ENCODE peak calls at places on chromosome 5, in four cellular contexts. W is SK-N-SH, X is HepG2, O is K562. U is an unnamed sample.

GRCh38 chr5:143499480-143500114 is 96.1 kb upstream of the NR3C1 start:
- DNase-seq in X (no peak), W (no peak), O (no peak), U (peak; percentile 2)

GRCh38 chr5:34521628-34522290 is 134.4 kb upstream of the RAI14 start:
- DNase-seq in X (peak; percentile 23), W (no peak), O (no peak), U (no peak)

GRCh38 chr5:78959767-78960166 is 25.3 kb downstream of the ARSB start:
- DNase-seq in O (no peak), X (no peak), W (peak; percentile 57), U (no peak)

GRCh38 chr5:77074745-77075144 is 12.3 kb downstream of the ZBED3 start:
- DNase-seq in W (no peak), O (no peak), X (no peak), U (no peak)

GRCh38 chr5:97224112-97224750 is 41.2 kb upstream of the RIOK2 start:
- DNase-seq in W (no peak), O (no peak), X (peak; percentile 12), U (no peak)

GRCh38 chr5:77197840-77198554 is 12.5 kb upstream of the PDE8B start:
- DNase-seq in W (no peak), O (no peak), X (no peak), U (no peak)

GRCh38 chr5:132526290-132526973 is 16.9 kb downstream of the IL5 start:
- DNase-seq in X (peak; percentile 66), O (peak; percentile 71), W (peak; percentile 70), U (peak; percentile 44)

GRCh38 chr5:66987126-66987525 is 209.5 kb downstream of the CD180 start:
- DNase-seq in O (no peak), W (no peak), X (no peak), U (no peak)

GRCh38 chr5:167406503-167406902 is 884.9 kb upstream of the WWC1 start:
- DNase-seq in W (no peak), O (no peak), X (no peak), U (no peak)

GRCh38 chr5:140113180-140113698 is 670 bp upstream of the PURA start:
- DNase-seq in X (no peak), W (peak; percentile 73), O (peak; percentile 61), U (no peak)

GRCh38 chr5:10932426-10932825 is 171.4 kb upstream of the DAP start:
- DNase-seq in O (no peak), X (no peak), W (no peak), U (no peak)

GRCh38 chr5:14410942-14411258 is 170.7 kb upstream of the OTULINL start:
- DNase-seq in O (no peak), W (peak; percentile 82), X (no peak), U (no peak)

GRCh38 chr5:16857635-16858034 is 78.5 kb downstream of the MYO10 start:
- DNase-seq in X (no peak), W (no peak), O (no peak), U (no peak)

GRCh38 chr5:14180437-14180836 is 37.3 kb downstream of the TRIO start:
- DNase-seq in X (no peak), W (no peak), O (no peak), U (no peak)

GRCh38 chr5:143882520-143882919 is 70.6 kb downstream of the HMHB1 start:
- DNase-seq in W (no peak), O (no peak), X (no peak), U (no peak)

GRCh38 chr5:53430618-53431252 is 49.7 kb upstream of the FST start:
- DNase-seq in O (no peak), W (no peak), X (peak; percentile 45), U (peak; percentile 53)

GRCh38 chr5:35974570-35974969 is 16.6 kb downstream of the UGT3A1 start:
- DNase-seq in W (no peak), O (no peak), X (no peak), U (no peak)

GRCh38 chr5:16617272-16617973 is 626 bp upstream of the RETREG1 start:
- DNase-seq in W (peak; percentile 23), O (no peak), X (no peak), U (no peak)

GRCh38 chr5:57435701-57436134 is 46.9 kb downstream of the ACTBL2 start:
- DNase-seq in X (peak; percentile 23), W (no peak), O (no peak), U (peak; percentile 37)

GRCh38 chr5:31328031-31328430 is 134.5 kb downstream of the CDH6 start:
- DNase-seq in O (no peak), X (no peak), W (no peak), U (no peak)

GRCh38 chr5:52134013-52134650 is 653.6 kb upstream of the ITGA1 start:
- DNase-seq in W (peak; percentile 6), X (no peak), O (no peak), U (no peak)

GRCh38 chr5:87787640-87788039 is 374.9 kb upstream of the CCNH start:
- DNase-seq in O (no peak), W (no peak), X (no peak), U (no peak)

GRCh38 chr5:107487056-107487461 is 183.7 kb downstream of the EFNA5 start:
- DNase-seq in X (no peak), O (no peak), W (no peak), U (no peak)

GRCh38 chr5:171673328-171673727 is 112.3 kb upstream of the SMIM23 start:
- DNase-seq in O (no peak), W (peak; percentile 61), X (no peak), U (no peak)

GRCh38 chr5:147554285-147554817 is 44.5 kb upstream of the DPYSL3 start:
- DNase-seq in X (no peak), W (peak; percentile 41), O (no peak), U (no peak)

GRCh38 chr5:180098991-180099732 is 27.6 kb upstream of the RNF130 start:
- DNase-seq in O (no peak), W (no peak), X (no peak), U (no peak)

GRCh38 chr5:9657819-9658218 is 27.7 kb upstream of the TAS2R1 start:
- DNase-seq in X (no peak), W (no peak), O (no peak), U (no peak)

GRCh38 chr5:60633336-60633735 is 66.6 kb downstream of the DEPDC1B start:
- DNase-seq in O (no peak), X (no peak), W (no peak), U (no peak)

GRCh38 chr5:122219767-122220166 is 90.4 kb downstream of the ZNF474 start:
- DNase-seq in X (no peak), O (no peak), W (no peak), U (no peak)

GRCh38 chr5:51382759-51383493 is at the start of gene ISL1:
- DNase-seq in X (no peak), O (no peak), W (peak; percentile 88), U (peak; percentile 57)

GRCh38 chr5:147464211-147464610 is 45.7 kb downstream of the DPYSL3 start:
- DNase-seq in W (no peak), O (no peak), X (peak; percentile 11), U (peak; percentile 19)

GRCh38 chr5:99639905-99640304 is 711.1 kb upstream of the CHD1 start:
- DNase-seq in O (no peak), W (no peak), X (peak; percentile 31), U (no peak)

GRCh38 chr5:11046160-11046559 is 285.1 kb upstream of the DAP start:
- DNase-seq in W (no peak), X (no peak), O (no peak), U (no peak)

GRCh38 chr5:125926172-125926571 is 497.0 kb upstream of the GRAMD2B start:
- DNase-seq in W (no peak), X (no peak), O (no peak), U (no peak)

DNA sequence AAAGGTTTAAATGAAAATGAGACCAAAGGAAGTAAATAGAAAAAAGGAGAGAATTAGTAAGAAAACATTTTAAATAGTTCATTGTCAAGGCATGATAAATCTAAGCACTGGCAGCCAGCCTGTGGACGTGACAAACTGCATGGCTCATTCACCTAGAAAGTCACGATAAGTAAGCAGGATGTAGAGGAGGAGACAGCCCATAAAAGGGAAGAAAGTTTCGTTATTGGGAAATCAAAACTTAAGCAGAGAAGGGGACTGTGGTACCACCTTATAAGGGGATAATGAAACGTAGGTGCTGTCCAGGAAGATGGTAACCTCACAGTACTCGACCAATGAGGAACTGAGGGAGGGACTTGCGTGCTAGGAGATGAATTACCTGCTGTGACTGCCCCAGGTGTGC is 494.5 kb upstream of the GRAMD2B start:
- DNase-seq in W (no peak), O (no peak), X (no peak), U (no peak)
- TF ChIP-seq ELF1 in W (no peak), O (no peak), X (no peak), U (no peak)

DNA sequence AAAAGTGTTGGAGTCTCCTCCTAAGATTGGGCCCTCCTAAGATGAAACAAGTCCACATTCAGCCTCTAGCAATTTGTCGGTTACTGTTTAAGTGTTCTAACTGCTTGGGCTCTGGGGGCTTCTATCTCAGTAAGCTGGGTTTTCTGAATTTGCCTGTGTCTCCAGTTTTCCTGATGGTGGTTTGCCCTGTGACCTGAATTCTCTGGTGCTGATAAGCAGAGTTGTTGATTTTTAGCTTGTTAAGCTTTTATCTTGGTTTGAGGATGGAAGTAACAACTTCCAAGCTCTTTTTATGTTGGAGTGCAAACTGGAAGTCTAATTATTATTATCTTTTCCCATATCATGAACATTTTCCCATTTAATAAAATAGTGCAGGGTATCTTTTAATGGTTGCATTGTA is 30.9 kb downstream of the HSD17B4 start:
- DNase-seq in X (no peak), O (no peak), W (no peak), U (no peak)
- H3K4me1 ChIP-seq in X (peaks cover 20% of the 10 kb centered on the region), O (no peaks in the 10 kb centered on the region), W (no peaks in the 10 kb centered on the region), U (no peaks in the 10 kb centered on the region)

GRCh38 chr5:37043693-37044092 is 167.1 kb downstream of the NIPBL start:
- DNase-seq in X (peak; percentile 3), O (no peak), W (no peak), U (no peak)
- TF ChIP-seq ELF1 in X (no peak), O (no peak), W (no peak), U (no peak)

GRCh38 chr5:149037819-149038218 is 25.0 kb downstream of the SH3TC2 start:
- DNase-seq in W (no peak), O (no peak), X (no peak), U (no peak)
- H3K4me1 ChIP-seq in W (peaks cover 6% of the 10 kb centered on the region), O (no peaks in the 10 kb centered on the region), X (no peaks in the 10 kb centered on the region), U (no peaks in the 10 kb centered on the region)

GRCh38 chr5:170642776-170643436 is 139.1 kb downstream of the KCNIP1 start:
- DNase-seq in X (no peak), W (no peak), O (no peak), U (no peak)
- TF ChIP-seq ELF1 in X (no peak), W (no peak), O (no peak), U (no peak)

DNA sequence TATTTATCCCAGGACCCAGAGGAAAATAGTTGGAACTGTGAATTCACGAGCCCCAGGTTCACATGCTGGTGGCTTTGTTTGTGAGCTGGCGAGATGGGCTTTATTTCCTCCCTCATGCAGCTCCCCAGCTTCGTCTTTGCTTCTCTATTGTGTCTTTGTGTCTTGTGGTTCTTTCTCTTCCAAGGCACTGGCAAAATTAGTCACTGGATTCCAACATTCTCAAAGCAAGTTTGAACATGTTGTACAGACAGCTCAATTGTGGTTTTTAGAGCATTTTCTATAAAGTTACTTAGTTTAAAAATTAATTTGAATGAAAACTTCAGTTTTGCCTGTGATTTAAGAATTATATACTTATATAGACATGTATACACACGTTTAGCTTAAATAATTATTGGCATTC is 7.3 kb downstream of the NDUFS6 start:
- DNase-seq in W (no peak), X (no peak), O (no peak), U (no peak)
- H3K4me1 ChIP-seq in W (no peaks in the 10 kb centered on the region), X (peaks cover 7% of the 10 kb centered on the region), O (peaks cover 7% of the 10 kb centered on the region), U (no peaks in the 10 kb centered on the region)

U was measured in HCT116.